ENCODE peak calls at places on chromosomes 1 and 21, in ten cellular contexts. One of them, this sample, is unnamed.

GRCh38 chr1:71944006-71944405 is 338.3 kb downstream of the NEGR1 start:
- DNase-seq in astrocyte of the spinal cord: no peak
- DNase-seq in GM12865: no peak
- DNase-seq in HFF-Myc: no peak
- DNase-seq in A549: no peak
- DNase-seq in choroid plexus epithelial cell: no peak
- DNase-seq in fibroblast of lung: no peak
- DNase-seq in endodermal cell: no peak
- DNase-seq in HL-60: no peak
- DNase-seq in AG10803: no peak
- DNase-seq in this sample: no peak

GRCh38 chr1:203152158-203153034 is 23.2 kb downstream of the MYBPH start:
- DNase-seq in HL-60: no peak
- DNase-seq in A549: no peak
- DNase-seq in astrocyte of the spinal cord: peak
- DNase-seq in GM12865: no peak
- DNase-seq in endodermal cell: peak
- DNase-seq in HFF-Myc: no peak
- DNase-seq in choroid plexus epithelial cell: peak
- DNase-seq in AG10803: peak
- DNase-seq in fibroblast of lung: peak
- DNase-seq in this sample: no peak

GRCh38 chr1:210726621-210727020 is 397.9 kb downstream of the HHAT start:
- DNase-seq in HL-60: no peak
- DNase-seq in fibroblast of lung: peak
- DNase-seq in endodermal cell: peak
- DNase-seq in HFF-Myc: peak
- DNase-seq in astrocyte of the spinal cord: peak
- DNase-seq in AG10803: no peak
- DNase-seq in choroid plexus epithelial cell: no peak
- DNase-seq in GM12865: peak
- DNase-seq in A549: no peak
- DNase-seq in this sample: peak

GRCh38 chr1:116997666-116998065 is 3.9 kb upstream of the CD101 start:
- DNase-seq in HL-60: no peak
- DNase-seq in astrocyte of the spinal cord: no peak
- DNase-seq in GM12865: no peak
- DNase-seq in choroid plexus epithelial cell: no peak
- DNase-seq in endodermal cell: no peak
- DNase-seq in AG10803: no peak
- DNase-seq in A549: no peak
- DNase-seq in HFF-Myc: no peak
- DNase-seq in fibroblast of lung: peak
- DNase-seq in this sample: no peak

GRCh38 chr1:167991546-167991945 is 54.7 kb upstream of the MPC2 start:
- DNase-seq in GM12865: no peak
- DNase-seq in HL-60: no peak
- DNase-seq in A549: no peak
- DNase-seq in AG10803: no peak
- DNase-seq in fibroblast of lung: no peak
- DNase-seq in endodermal cell: no peak
- DNase-seq in astrocyte of the spinal cord: no peak
- DNase-seq in HFF-Myc: no peak
- DNase-seq in choroid plexus epithelial cell: no peak
- DNase-seq in this sample: no peak

GRCh38 chr1:2107586-2108212 is 57.5 kb downstream of the PRKCZ start:
- DNase-seq in AG10803: no peak
- DNase-seq in HFF-Myc: no peak
- DNase-seq in endodermal cell: no peak
- DNase-seq in A549: no peak
- DNase-seq in choroid plexus epithelial cell: no peak
- DNase-seq in GM12865: no peak
- DNase-seq in fibroblast of lung: no peak
- DNase-seq in astrocyte of the spinal cord: no peak
- DNase-seq in HL-60: no peak
- DNase-seq in this sample: no peak

GRCh38 chr1:229433364-229434004 is 410 bp downstream of the ACTA1 start:
- DNase-seq in choroid plexus epithelial cell: no peak
- DNase-seq in GM12865: no peak
- DNase-seq in HFF-Myc: no peak
- DNase-seq in fibroblast of lung: no peak
- DNase-seq in AG10803: no peak
- DNase-seq in endodermal cell: peak
- DNase-seq in A549: no peak
- DNase-seq in HL-60: no peak
- DNase-seq in astrocyte of the spinal cord: no peak
- DNase-seq in this sample: no peak

GRCh38 chr1:31586376-31587327 is 10.3 kb downstream of the TINAGL1 start:
- DNase-seq in HFF-Myc: no peak
- DNase-seq in GM12865: no peak
- DNase-seq in fibroblast of lung: no peak
- DNase-seq in AG10803: no peak
- DNase-seq in HL-60: no peak
- DNase-seq in A549: no peak
- DNase-seq in astrocyte of the spinal cord: no peak
- DNase-seq in endodermal cell: peak
- DNase-seq in choroid plexus epithelial cell: no peak
- DNase-seq in this sample: no peak

GRCh38 chr1:39936724-39937491 is 18.0 kb upstream of the MFSD2A start:
- DNase-seq in AG10803: no peak
- DNase-seq in GM12865: no peak
- DNase-seq in astrocyte of the spinal cord: no peak
- DNase-seq in HFF-Myc: no peak
- DNase-seq in fibroblast of lung: no peak
- DNase-seq in A549: no peak
- DNase-seq in endodermal cell: no peak
- DNase-seq in choroid plexus epithelial cell: no peak
- DNase-seq in HL-60: peak
- DNase-seq in this sample: no peak

GRCh38 chr1:5991784-5992033 is 516 bp downstream of the NPHP4 start:
- DNase-seq in HFF-Myc: no peak
- DNase-seq in fibroblast of lung: no peak
- DNase-seq in endodermal cell: no peak
- DNase-seq in choroid plexus epithelial cell: no peak
- DNase-seq in A549: no peak
- DNase-seq in AG10803: no peak
- DNase-seq in astrocyte of the spinal cord: no peak
- DNase-seq in HL-60: no peak
- DNase-seq in GM12865: no peak
- DNase-seq in this sample: no peak

GRCh38 chr1:179143332-179143731 is 61.5 kb downstream of the TOR3A start:
- DNase-seq in astrocyte of the spinal cord: peak
- DNase-seq in endodermal cell: no peak
- DNase-seq in fibroblast of lung: peak
- DNase-seq in HL-60: no peak
- DNase-seq in A549: peak
- DNase-seq in GM12865: no peak
- DNase-seq in choroid plexus epithelial cell: peak
- DNase-seq in HFF-Myc: peak
- DNase-seq in AG10803: peak
- DNase-seq in this sample: peak

GRCh38 chr1:230109871-230110667 is 43.0 kb downstream of the GALNT2 start:
- DNase-seq in HL-60: peak
- DNase-seq in GM12865: peak
- DNase-seq in A549: no peak
- DNase-seq in AG10803: no peak
- DNase-seq in astrocyte of the spinal cord: no peak
- DNase-seq in HFF-Myc: no peak
- DNase-seq in endodermal cell: peak
- DNase-seq in fibroblast of lung: no peak
- DNase-seq in choroid plexus epithelial cell: no peak
- DNase-seq in this sample: no peak

GRCh38 chr21:33231526-33231925 is 1.8 kb downstream of the IFNAR2 start:
- DNase-seq in endodermal cell: no peak
- DNase-seq in AG10803: no peak
- DNase-seq in HL-60: no peak
- DNase-seq in choroid plexus epithelial cell: no peak
- DNase-seq in astrocyte of the spinal cord: no peak
- DNase-seq in GM12865: peak
- DNase-seq in A549: no peak
- DNase-seq in fibroblast of lung: no peak
- DNase-seq in HFF-Myc: no peak
- DNase-seq in this sample: no peak
- H3K4me3 ChIP-seq in endodermal cell: peak
- H3K4me3 ChIP-seq in AG10803: no peak
- H3K4me3 ChIP-seq in HL-60: peak
- H3K4me3 ChIP-seq in choroid plexus epithelial cell: no peak
- H3K4me3 ChIP-seq in astrocyte of the spinal cord: no peak
- H3K4me3 ChIP-seq in GM12865: peak
- H3K4me3 ChIP-seq in A549: peak
- H3K4me3 ChIP-seq in fibroblast of lung: no peak
- H3K4me3 ChIP-seq in HFF-Myc: no peak
- H3K4me3 ChIP-seq in this sample: no peak

DNA sequence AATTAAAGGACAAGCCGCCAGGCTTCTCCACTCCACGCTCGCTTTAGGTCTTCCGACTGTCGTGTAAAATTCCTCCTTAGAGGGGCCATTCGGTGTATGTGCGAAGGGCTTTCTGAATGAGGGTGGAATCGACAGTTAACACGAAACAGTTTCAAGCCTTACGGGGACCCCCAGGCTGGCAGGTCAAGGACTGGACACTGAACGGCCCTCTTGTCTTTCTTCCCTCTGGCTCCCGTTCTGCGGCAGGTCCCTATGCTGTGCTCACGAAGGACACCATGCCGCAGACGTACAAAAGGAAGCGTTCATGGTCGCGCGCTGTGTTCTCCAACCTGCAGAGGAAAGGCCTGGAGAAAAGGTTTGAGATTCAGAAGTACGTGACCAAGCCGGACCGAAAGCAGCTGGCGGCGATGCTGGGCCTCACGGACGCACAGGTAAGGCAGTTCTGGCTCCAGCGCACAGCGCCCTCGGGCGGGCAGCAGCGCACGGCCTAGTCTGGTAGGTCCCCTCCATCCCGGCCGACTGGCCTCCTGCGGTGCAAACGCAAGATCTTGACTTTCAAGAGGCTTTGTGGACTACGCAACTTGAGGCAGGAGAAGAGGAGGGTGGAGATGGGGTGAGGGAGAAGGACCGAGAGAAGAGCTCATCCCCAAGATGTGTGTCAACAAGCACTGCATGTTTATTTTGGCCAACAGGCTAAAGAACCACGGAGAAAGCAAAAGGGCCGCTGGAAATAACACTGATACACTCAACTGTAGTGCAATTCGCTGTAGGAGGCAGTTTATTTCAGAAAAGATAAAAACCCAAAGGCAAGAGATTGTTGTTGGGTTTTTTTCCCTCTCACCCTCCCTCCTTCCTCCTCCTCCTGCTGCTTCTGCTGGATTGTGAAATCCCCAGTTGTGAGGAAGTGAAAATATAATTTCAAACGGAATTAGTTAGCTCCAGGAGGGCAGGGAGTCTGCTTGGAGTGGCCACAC is 3.0 kb downstream of the HLX start:
- DNase-seq in HL-60: peak
- DNase-seq in A549: no peak
- DNase-seq in HFF-Myc: no peak
- DNase-seq in fibroblast of lung: no peak
- DNase-seq in GM12865: no peak
- DNase-seq in AG10803: peak
- DNase-seq in endodermal cell: peak
- DNase-seq in astrocyte of the spinal cord: peak
- DNase-seq in choroid plexus epithelial cell: peak
- DNase-seq in this sample: peak
- TF ChIP-seq CTCF in HL-60: peak
- TF ChIP-seq CTCF in A549: no peak
- TF ChIP-seq CTCF in HFF-Myc: no peak
- TF ChIP-seq CTCF in fibroblast of lung: peak
- TF ChIP-seq CTCF in GM12865: no peak
- TF ChIP-seq CTCF in AG10803: no peak
- TF ChIP-seq CTCF in endodermal cell: peak
- TF ChIP-seq CTCF in astrocyte of the spinal cord: peak
- TF ChIP-seq CTCF in choroid plexus epithelial cell: peak
- TF ChIP-seq CTCF in this sample: peak

GRCh38 chr1:181482521-181483083 is 715 bp upstream of the CACNA1E start:
- DNase-seq in astrocyte of the spinal cord: no peak
- DNase-seq in A549: peak
- DNase-seq in HFF-Myc: no peak
- DNase-seq in choroid plexus epithelial cell: no peak
- DNase-seq in GM12865: peak
- DNase-seq in fibroblast of lung: peak
- DNase-seq in AG10803: peak
- DNase-seq in endodermal cell: peak
- DNase-seq in HL-60: peak
- DNase-seq in this sample: peak
- H3K4me3 ChIP-seq in astrocyte of the spinal cord: no peak
- H3K4me3 ChIP-seq in A549: peak
- H3K4me3 ChIP-seq in HFF-Myc: no peak
- H3K4me3 ChIP-seq in choroid plexus epithelial cell: no peak
- H3K4me3 ChIP-seq in GM12865: peak
- H3K4me3 ChIP-seq in fibroblast of lung: no peak
- H3K4me3 ChIP-seq in AG10803: no peak
- H3K4me3 ChIP-seq in endodermal cell: peak
- H3K4me3 ChIP-seq in HL-60: no peak
- H3K4me3 ChIP-seq in this sample: no peak

GRCh38 chr1:53153752-53154151 is 11.3 kb upstream of the SLC1A7 start:
- DNase-seq in HL-60: no peak
- DNase-seq in endodermal cell: no peak
- DNase-seq in astrocyte of the spinal cord: no peak
- DNase-seq in AG10803: peak
- DNase-seq in A549: no peak
- DNase-seq in GM12865: no peak
- DNase-seq in fibroblast of lung: no peak
- DNase-seq in HFF-Myc: no peak
- DNase-seq in choroid plexus epithelial cell: peak
- DNase-seq in this sample: no peak

GRCh38 chr1:53156783-53157182 is 14.3 kb upstream of the SLC1A7 start:
- DNase-seq in HL-60: no peak
- DNase-seq in astrocyte of the spinal cord: no peak
- DNase-seq in GM12865: no peak
- DNase-seq in endodermal cell: no peak
- DNase-seq in AG10803: no peak
- DNase-seq in A549: no peak
- DNase-seq in fibroblast of lung: no peak
- DNase-seq in HFF-Myc: no peak
- DNase-seq in choroid plexus epithelial cell: no peak
- DNase-seq in this sample: no peak

GRCh38 chr1:53154859-53155438 is 12.5 kb upstream of the SLC1A7 start:
- DNase-seq in GM12865: no peak
- DNase-seq in HL-60: no peak
- DNase-seq in astrocyte of the spinal cord: no peak
- DNase-seq in fibroblast of lung: no peak
- DNase-seq in AG10803: no peak
- DNase-seq in A549: no peak
- DNase-seq in HFF-Myc: no peak
- DNase-seq in choroid plexus epithelial cell: no peak
- DNase-seq in endodermal cell: no peak
- DNase-seq in this sample: no peak

GRCh38 chr1:53155945-53156344 is 13.5 kb upstream of the SLC1A7 start:
- DNase-seq in choroid plexus epithelial cell: no peak
- DNase-seq in A549: no peak
- DNase-seq in AG10803: no peak
- DNase-seq in fibroblast of lung: no peak
- DNase-seq in endodermal cell: no peak
- DNase-seq in HFF-Myc: no peak
- DNase-seq in astrocyte of the spinal cord: no peak
- DNase-seq in GM12865: no peak
- DNase-seq in HL-60: no peak
- DNase-seq in this sample: no peak

DNA sequence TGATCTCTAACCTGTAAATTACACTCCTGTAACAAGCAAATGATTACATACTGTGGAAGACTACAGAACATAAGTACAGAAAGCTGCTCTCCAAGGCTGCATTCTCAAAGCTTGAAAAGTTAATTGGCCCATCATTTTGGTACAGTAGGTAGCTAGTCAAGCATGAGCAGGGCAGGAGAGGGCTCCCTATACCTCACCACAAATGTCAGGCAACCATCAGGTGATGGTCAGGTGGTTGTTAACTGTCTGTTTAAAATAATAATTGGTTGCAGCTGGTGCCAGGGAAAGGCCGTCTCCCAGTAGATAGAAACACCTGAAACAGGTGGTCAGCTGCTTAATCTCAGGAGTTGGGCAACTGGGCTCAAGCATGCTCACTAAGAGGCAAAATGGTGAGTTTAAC is 13.1 kb upstream of the SLC1A7 start:
- DNase-seq in choroid plexus epithelial cell: no peak
- DNase-seq in HL-60: no peak
- DNase-seq in A549: no peak
- DNase-seq in AG10803: no peak
- DNase-seq in fibroblast of lung: no peak
- DNase-seq in endodermal cell: no peak
- DNase-seq in GM12865: no peak
- DNase-seq in HFF-Myc: no peak
- DNase-seq in astrocyte of the spinal cord: no peak
- DNase-seq in this sample: no peak
- TF ChIP-seq CTCF in choroid plexus epithelial cell: no peak
- TF ChIP-seq CTCF in HL-60: no peak
- TF ChIP-seq CTCF in A549: no peak
- TF ChIP-seq CTCF in AG10803: no peak
- TF ChIP-seq CTCF in fibroblast of lung: no peak
- TF ChIP-seq CTCF in endodermal cell: peak
- TF ChIP-seq CTCF in GM12865: no peak
- TF ChIP-seq CTCF in HFF-Myc: no peak
- TF ChIP-seq CTCF in astrocyte of the spinal cord: no peak
- TF ChIP-seq CTCF in this sample: no peak

This sample was measured in cardiac fibroblast.